ENCODE peak calls at places on chromosome 7, in four cellular contexts. W is fibroblast of lung; D is CD8-positive, alpha-beta T cell; L is heart left ventricle. V is an unnamed sample. For H3K27me3, the result is how much of the 10 kb centered on the place peaks cover.

GRCh38 chr7:158976468-158976848 is 120.1 kb downstream of the DYNC2I1 start:
- DNase-seq in W (no peak), D (no peak), L (no peak), V (no peak)

GRCh38 chr7:151017953-151018420 is 6.3 kb downstream of the ATG9B start:
- DNase-seq in W (peak), D (peak), L (no peak), V (peak)

GRCh38 chr7:110170762-110171161 is 920.2 kb upstream of the LRRN3 start:
- DNase-seq in W (peak), D (no peak), L (no peak), V (no peak)

GRCh38 chr7:113652501-113652900 is 266.3 kb downstream of the PPP1R3A start:
- DNase-seq in W (no peak), D (no peak), L (no peak), V (no peak)

GRCh38 chr7:12635830-12636229 is 51.6 kb upstream of the ARL4A start:
- DNase-seq in W (peak), D (no peak), L (no peak), V (no peak)

GRCh38 chr7:151135525-151135845 is 32.0 kb downstream of the GBX1 start:
- DNase-seq in W (no peak), D (peak), L (no peak), V (no peak)

GRCh38 chr7:131859162-131859821 is 302.9 kb upstream of the PODXL start:
- DNase-seq in W (peak), D (no peak), L (peak), V (peak)

GRCh38 chr7:51123322-51124021 is 193.1 kb downstream of the COBL start:
- DNase-seq in W (peak), D (peak), L (peak), V (peak)

GRCh38 chr7:35738889-35739288 is 44.0 kb upstream of the HERPUD2 start:
- DNase-seq in W (no peak), D (no peak), L (no peak), V (no peak)

GRCh38 chr7:137343483-137343841 is at the start of gene PTN:
- DNase-seq in W (peak), D (no peak), L (peak), V (peak)

GRCh38 chr7:68619476-68619875 is 978.8 kb upstream of the AUTS2 start:
- DNase-seq in W (no peak), D (no peak), L (no peak), V (no peak)

GRCh38 chr7:3042861-3043489 is 692 bp downstream of the CARD11 start:
- DNase-seq in W (no peak), D (peak), L (no peak), V (no peak)

GRCh38 chr7:44278451-44279161 is 46.8 kb downstream of the CAMK2B start:
- DNase-seq in W (peak), D (no peak), L (peak), V (peak)

GRCh38 chr7:16982640-16983103 is 100.9 kb upstream of the AGR3 start:
- DNase-seq in W (peak), D (no peak), L (no peak), V (no peak)

GRCh38 chr7:78019457-78020130 is 221.0 kb downstream of the PHTF2 start:
- DNase-seq in W (peak), D (peak), L (peak), V (peak)

GRCh38 chr7:11835260-11835659 is 3.3 kb upstream of the THSD7A start:
- DNase-seq in W (peak), D (no peak), L (no peak), V (no peak)

GRCh38 chr7:92639213-92639896 is 49.2 kb upstream of the FAM133B start:
- DNase-seq in W (no peak), D (peak), L (no peak), V (no peak)

GRCh38 chr7:158563051-158563450 is 24.6 kb downstream of the PTPRN2 start:
- DNase-seq in W (no peak), D (no peak), L (no peak), V (no peak)

DNA sequence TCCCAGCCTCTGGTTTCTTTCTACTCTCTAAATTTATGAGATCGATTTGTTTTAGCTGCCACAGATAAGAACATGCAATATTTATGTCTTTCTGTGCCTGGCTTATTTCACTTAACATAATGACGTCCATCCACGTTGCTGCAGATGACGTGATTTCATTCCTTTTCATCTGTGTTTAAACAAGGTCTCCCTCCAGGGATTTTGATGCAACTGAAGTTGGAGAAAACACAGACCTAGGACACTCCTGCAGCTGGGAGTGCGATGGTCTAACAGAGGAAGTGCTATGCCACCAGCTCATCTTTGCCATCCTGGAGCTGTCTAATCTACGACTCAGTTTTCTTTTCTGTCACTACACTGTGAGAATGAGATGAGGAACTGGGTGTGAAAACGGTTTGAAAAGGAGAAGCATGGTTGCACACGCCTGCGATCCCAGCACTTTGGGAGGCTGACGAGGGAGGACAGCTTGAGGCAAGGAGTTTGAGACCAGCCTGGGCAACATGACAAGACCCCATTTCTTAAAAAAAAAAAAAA is 1.5 kb upstream of the KCTD7 start:
- DNase-seq in W (peak), D (no peak), L (no peak), V (no peak)
- H3K4me3 ChIP-seq in W (no peak), D (no peak), L (peak), V (peak)

GRCh38 chr7:28203498-28204240 is 23.1 kb upstream of the JAZF1 start:
- DNase-seq in W (peak), D (no peak), L (no peak), V (no peak)
- H3K27me3 ChIP-seq in W (under half), D (under half), L (under half), V (under half)

GRCh38 chr7:135664046-135664589 is 1.8 kb downstream of the STMP1 start:
- DNase-seq in W (peak), D (no peak), L (no peak), V (no peak)

GRCh38 chr7:135662373-135663114 is at the start of gene STMP1:
- DNase-seq in W (peak), D (peak), L (peak), V (peak)

GRCh38 chr7:135661311-135662122 is 797 bp upstream of the STMP1 start:
- DNase-seq in W (no peak), D (no peak), L (no peak), V (no peak)

GRCh38 chr7:135659159-135659837 is 3.0 kb upstream of the STMP1 start:
- DNase-seq in W (no peak), D (no peak), L (no peak), V (no peak)

GRCh38 chr7:135662123-135662372 is 266 bp upstream of the STMP1 start:
- DNase-seq in W (no peak), D (no peak), L (no peak), V (no peak)
- TF ChIP-seq CTCF in W (no peak), D (no peak), L (peak), V (no peak)

DNA sequence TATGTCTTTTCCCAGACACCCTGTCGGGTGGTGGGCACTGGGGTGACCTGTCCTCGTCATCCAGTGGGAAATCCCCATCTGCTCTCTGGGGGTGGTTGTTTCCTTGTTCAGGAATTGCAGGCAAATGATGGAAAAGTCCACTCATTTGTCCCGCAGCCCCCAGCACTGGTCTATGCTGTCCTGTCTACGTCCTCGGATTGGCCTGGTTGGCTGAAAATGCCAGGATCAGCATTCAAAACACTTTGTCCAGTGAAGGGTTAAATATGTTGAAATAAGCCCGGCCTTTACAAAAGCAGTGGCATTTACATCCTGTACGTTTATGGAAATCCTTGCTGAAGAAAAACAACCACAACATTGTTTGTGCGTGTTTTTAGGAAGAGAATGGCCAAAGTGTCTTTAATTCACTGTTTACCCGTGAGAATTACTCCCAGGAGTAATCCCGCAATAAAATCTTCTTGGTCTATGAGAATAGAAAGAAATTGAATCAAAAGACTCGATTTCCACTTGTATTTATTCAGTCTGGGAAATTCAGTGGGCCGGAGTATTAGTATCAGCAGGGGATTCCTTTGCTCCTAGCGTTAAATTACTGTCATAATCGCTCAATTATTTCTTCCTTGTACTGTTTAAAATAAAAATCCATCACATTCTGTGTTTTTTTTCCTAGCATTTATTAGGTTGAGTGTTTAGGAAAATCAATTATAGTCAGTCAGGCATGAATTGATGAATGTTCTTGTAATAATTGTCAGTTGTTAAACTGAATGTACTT is 116.8 kb upstream of the SH2B2 start:
- DNase-seq in W (peak), D (no peak), L (no peak), V (no peak)
- H3K4me3 ChIP-seq in W (no peak), D (no peak), L (no peak), V (no peak)

DNA sequence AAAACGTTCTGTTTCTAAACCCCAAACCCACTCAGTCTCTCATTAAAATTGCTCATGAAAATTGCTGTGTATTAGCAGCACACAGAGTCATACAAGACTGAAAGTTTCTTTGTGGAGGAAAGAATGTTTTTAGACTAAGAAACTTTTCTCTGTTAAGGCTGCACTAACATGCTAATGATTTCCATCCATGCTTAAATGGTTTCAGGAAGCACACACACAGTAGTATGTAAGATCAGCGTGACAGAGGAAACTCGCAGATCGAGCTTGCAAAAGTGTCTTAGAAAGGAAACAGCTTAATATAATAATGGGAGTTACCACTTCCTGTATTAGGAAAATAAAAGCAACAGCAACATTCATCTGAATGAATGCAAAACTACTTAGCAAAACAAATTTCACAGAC is 112.7 kb downstream of the ICA1 start:
- DNase-seq in W (peak), D (no peak), L (no peak), V (no peak)
- H3K27me3 ChIP-seq in W (under half), D (under half), L (under half), V (under half)

GRCh38 chr7:23072043-23072442 is 33.5 kb upstream of the KLHL7 start:
- DNase-seq in W (peak), D (no peak), L (no peak), V (no peak)
- TF ChIP-seq CTCF in W (peak), D (no peak), L (peak), V (peak)

DNA sequence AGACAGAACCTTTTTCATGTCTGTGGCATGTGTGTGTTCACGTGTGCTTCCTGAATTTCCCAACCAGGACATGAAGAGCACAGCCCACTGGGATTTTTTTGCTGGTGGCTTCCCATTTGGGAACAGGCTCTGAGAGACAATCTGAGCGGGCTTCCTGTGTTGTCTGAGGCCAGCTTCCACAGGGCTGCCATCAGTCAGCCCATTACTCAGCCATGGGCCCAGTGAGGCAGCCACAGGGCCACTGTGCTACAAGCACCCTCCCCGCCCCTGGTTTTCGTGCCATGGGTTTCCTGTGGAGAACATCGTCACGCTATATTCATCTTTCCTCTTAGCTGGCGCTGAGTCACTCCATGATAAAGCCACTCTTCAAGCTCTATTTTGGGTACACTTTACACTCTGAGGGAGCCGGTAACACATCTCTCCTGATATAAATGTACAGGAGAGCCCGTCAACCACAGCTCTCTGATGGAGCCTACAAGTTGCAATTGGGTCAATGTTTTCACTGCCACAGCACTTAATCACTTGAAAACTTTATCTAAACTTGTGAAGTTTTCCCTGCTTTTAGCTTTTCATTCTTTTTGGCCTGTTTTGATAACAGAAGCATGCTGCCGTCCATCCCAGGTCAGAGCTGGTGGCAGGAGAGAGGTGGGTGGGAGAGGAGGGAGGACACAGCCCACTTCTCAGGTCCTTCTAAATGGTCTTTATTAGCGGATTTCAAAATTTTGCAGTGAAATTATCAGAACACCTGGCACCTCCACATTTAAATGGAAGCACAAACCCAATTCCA is 96.9 kb downstream of the HIPK2 start:
- DNase-seq in W (peak), D (peak), L (peak), V (peak)
- H3K4me3 ChIP-seq in W (no peak), D (no peak), L (no peak), V (no peak)